ENCODE peak calls at places on chromosomes 2 and 18, in six cellular contexts. D is PC-3; G is CD4-positive, CD25-positive, alpha-beta regulatory T cell; Y is Peyer's patch; F is colonic mucosa; T is K562. S is an unnamed sample. For H3K4me1 and H3K36me3, the result is how much of the 10 kb centered on the place peaks cover.

GRCh38 chr2:84393829-84394228 is 65.3 kb downstream of the SUCLG1 start:
- DNase-seq in T (no peak), D (no peak), G (no peak), F (no peak), Y (no peak), S (no peak)

GRCh38 chr2:10846110-10846861 is 33.7 kb upstream of the PDIA6 start:
- DNase-seq in D (no peak), T (no peak), G (no peak), Y (no peak), F (no peak), S (peak)

GRCh38 chr2:69620870-69621269 is 22.7 kb downstream of the AAK1 start:
- DNase-seq in T (no peak), G (peak), D (no peak), Y (no peak), F (no peak), S (no peak)

GRCh38 chr2:230690439-230690838 is 22.2 kb upstream of the CAB39 start:
- DNase-seq in Y (no peak), G (no peak), T (no peak), F (peak), D (peak), S (no peak)

GRCh38 chr2:142796161-142796560 is 81.3 kb upstream of the KYNU start:
- DNase-seq in Y (no peak), G (no peak), F (no peak), D (no peak), T (no peak), S (no peak)

GRCh38 chr18:22409445-22409844 is 8.3 kb downstream of the CTAGE1 start:
- DNase-seq in G (no peak), T (no peak), F (no peak), D (no peak), Y (no peak), S (no peak)

GRCh38 chr18:55286257-55286825 is 301.7 kb downstream of the TCF4 start:
- DNase-seq in F (no peak), Y (no peak), D (no peak), G (no peak), T (no peak), S (no peak)

GRCh38 chr18:75799449-75800330 is 372.2 kb upstream of the SMIM21 start:
- DNase-seq in D (no peak), T (no peak), Y (no peak), G (no peak), F (no peak), S (no peak)

GRCh38 chr2:229033816-229034215 is 237.3 kb downstream of the PID1 start:
- DNase-seq in D (no peak), T (no peak), F (no peak), Y (no peak), G (no peak), S (no peak)

GRCh38 chr18:42183746-42184145 is 228.7 kb downstream of the PIK3C3 start:
- DNase-seq in Y (no peak), D (peak), T (no peak), F (no peak), G (no peak), S (no peak)

GRCh38 chr18:8242306-8242705 is 366.9 kb upstream of the RAB12 start:
- DNase-seq in D (no peak), T (no peak), G (no peak), Y (no peak), F (no peak), S (no peak)

GRCh38 chr18:26894006-26894405 is 28.5 kb upstream of the AQP4 start:
- DNase-seq in Y (no peak), T (no peak), D (no peak), G (no peak), F (no peak), S (peak)
- H3K4me1 ChIP-seq in Y (under half), T (under half), D (under half), G (under half), F (under half), S (under half)

GRCh38 chr18:45860492-45860891 is 35.0 kb downstream of the SIGLEC15 start:
- DNase-seq in F (no peak), G (no peak), T (no peak), D (no peak), Y (no peak), S (no peak)
- H3K36me3 ChIP-seq in F (under half), G (half or more), T (under half), D (under half), Y (under half), S (under half)

GRCh38 chr2:108588070-108588668 is 53.9 kb downstream of the LIMS1 start:
- DNase-seq in T (no peak), Y (no peak), D (peak), G (peak), F (no peak), S (no peak)
- H3K4me1 ChIP-seq in T (under half), Y (under half), D (half or more), G (under half), F (under half), S (under half)

DNA sequence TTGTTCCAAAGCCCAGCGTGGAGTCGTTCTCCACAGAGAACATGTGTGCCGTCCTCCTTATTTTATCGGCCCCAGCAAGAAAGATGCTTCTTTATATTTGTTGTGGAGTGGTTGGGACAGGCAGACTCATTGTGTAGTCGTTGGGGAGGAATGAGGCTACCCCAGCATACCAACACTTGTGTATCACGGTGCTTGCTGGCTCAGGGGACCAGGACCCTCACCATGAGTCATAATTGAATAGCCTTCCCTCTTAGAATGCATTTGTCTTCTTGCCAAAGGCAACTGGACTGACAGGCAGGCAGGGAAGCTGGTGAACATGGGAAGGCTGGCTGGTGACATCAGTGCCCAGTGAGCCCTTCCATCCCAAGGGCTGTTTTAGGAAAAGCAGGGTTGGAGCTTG is 4.7 kb downstream of the CAPN10 start:
- DNase-seq in Y (no peak), F (no peak), G (no peak), T (no peak), D (no peak), S (no peak)
- H3K36me3 ChIP-seq in Y (under half), F (under half), G (under half), T (under half), D (under half), S (under half)

DNA sequence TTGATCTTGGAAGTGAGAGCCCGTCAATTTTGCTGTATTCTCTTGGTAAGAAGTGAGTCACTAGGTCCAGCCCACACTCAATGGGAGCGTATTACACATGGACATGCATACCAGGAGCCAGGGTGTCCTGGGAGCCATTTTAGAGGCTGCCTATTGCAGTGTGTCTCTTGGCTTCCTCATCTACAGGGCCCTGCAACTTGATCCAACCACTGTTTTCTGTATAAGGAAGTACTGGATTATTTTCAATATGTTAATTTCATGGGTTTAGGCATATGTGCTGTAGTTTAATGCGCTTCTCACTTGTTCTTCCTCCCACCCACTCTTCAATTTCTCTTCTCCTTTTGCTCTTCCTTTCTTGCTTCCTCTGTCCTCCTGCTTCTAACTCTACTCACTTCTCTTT is 151.8 kb upstream of the ZEB2 start:
- DNase-seq in F (no peak), Y (no peak), G (no peak), T (no peak), D (no peak), S (no peak)
- H3K4me1 ChIP-seq in F (under half), Y (under half), G (under half), T (under half), D (under half), S (under half)

GRCh38 chr2:73258186-73258912 is 24.2 kb downstream of the CCT7 start:
- DNase-seq in T (no peak), G (no peak), F (no peak), Y (no peak), D (no peak), S (no peak)
- H3K36me3 ChIP-seq in T (under half), G (under half), F (under half), Y (under half), D (under half), S (under half)

DNA sequence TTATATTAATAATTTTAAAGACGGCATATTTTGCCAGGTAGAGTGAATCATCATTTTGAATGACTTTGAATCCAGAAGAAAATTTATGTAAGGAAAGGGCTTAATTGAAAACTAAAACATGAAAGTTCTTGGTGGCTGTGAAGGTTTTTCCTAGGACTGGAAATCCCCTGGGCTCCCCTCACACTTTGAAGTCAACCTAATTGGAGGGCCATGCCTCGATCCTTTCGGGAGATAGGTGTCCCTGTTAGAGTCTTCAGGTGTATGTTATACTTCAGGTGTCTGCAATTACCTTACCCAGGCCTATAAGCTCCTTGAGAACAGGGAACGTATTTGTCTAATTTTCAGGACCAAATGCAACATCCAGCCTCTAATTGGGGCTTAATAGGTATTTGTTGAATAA is 73.0 kb downstream of the ARL4C start:
- DNase-seq in D (no peak), T (no peak), Y (no peak), G (no peak), F (no peak), S (no peak)
- H3K4me1 ChIP-seq in D (under half), T (under half), Y (under half), G (half or more), F (under half), S (under half)

GRCh38 chr2:75100691-75101236 is 98.6 kb downstream of the TACR1 start:
- DNase-seq in T (no peak), Y (no peak), G (no peak), F (no peak), D (no peak), S (no peak)
- H3K36me3 ChIP-seq in T (under half), Y (under half), G (under half), F (under half), D (under half), S (under half)

GRCh38 chr18:44597797-44598196 is 82.9 kb upstream of the SETBP1 start:
- DNase-seq in T (no peak), F (no peak), G (no peak), D (no peak), Y (no peak), S (no peak)

GRCh38 chr18:44590976-44591375 is 89.7 kb upstream of the SETBP1 start:
- DNase-seq in Y (no peak), G (no peak), D (no peak), T (no peak), F (no peak), S (no peak)

GRCh38 chr18:44592639-44593038 is 88.0 kb upstream of the SETBP1 start:
- DNase-seq in G (no peak), Y (no peak), F (no peak), D (no peak), T (no peak), S (no peak)

GRCh38 chr18:44598514-44598913 is 82.2 kb upstream of the SETBP1 start:
- DNase-seq in G (no peak), F (no peak), D (no peak), Y (no peak), T (no peak), S (no peak)

GRCh38 chr18:44594779-44595467 is 85.8 kb upstream of the SETBP1 start:
- DNase-seq in G (no peak), F (no peak), D (peak), T (no peak), Y (no peak), S (no peak)
- H3K4me1 ChIP-seq in G (under half), F (under half), D (under half), T (under half), Y (under half), S (under half)